ENCODE peak calls at places on chromosomes 4 and X, in four cellular contexts. One of them, this sample, is unnamed. For H3K27me3, the result is how much of the 10 kb centered on the place peaks cover.

GRCh38 chr4:8402640-8403039 is 37.9 kb downstream of the ACOX3 start:
- DNase-seq in H9: no peak
- DNase-seq in IMR-90: no peak
- DNase-seq in neuronal stem cell: no peak
- DNase-seq in this sample: no peak

GRCh38 chr4:186131935-186132334 is 27.4 kb downstream of the FAM149A start:
- DNase-seq in neuronal stem cell: no peak
- DNase-seq in H9: no peak
- DNase-seq in IMR-90: no peak
- DNase-seq in this sample: no peak

GRCh38 chr4:168797176-168797575 is 212.9 kb downstream of the CBR4 start:
- DNase-seq in IMR-90: peak
- DNase-seq in H9: no peak
- DNase-seq in neuronal stem cell: no peak
- DNase-seq in this sample: peak

GRCh38 chr4:138087181-138087714 is 154.9 kb downstream of the SLC7A11 start:
- DNase-seq in neuronal stem cell: no peak
- DNase-seq in H9: no peak
- DNase-seq in IMR-90: no peak
- DNase-seq in this sample: no peak

GRCh38 chr4:15774020-15774420 is 4.1 kb upstream of the CD38 start:
- DNase-seq in neuronal stem cell: no peak
- DNase-seq in IMR-90: no peak
- DNase-seq in H9: no peak
- DNase-seq in this sample: peak

GRCh38 chr4:76758290-76758882 is 139.6 kb downstream of the SOWAHB start:
- DNase-seq in neuronal stem cell: peak
- DNase-seq in H9: no peak
- DNase-seq in IMR-90: peak
- DNase-seq in this sample: peak

GRCh38 chrX:151818828-151819227 is 84.3 kb downstream of the CNGA2 start:
- DNase-seq in IMR-90: no peak
- DNase-seq in neuronal stem cell: no peak
- DNase-seq in H9: no peak
- DNase-seq in this sample: no peak

GRCh38 chrX:12379666-12380065 is 241.4 kb downstream of the FRMPD4 start:
- DNase-seq in IMR-90: no peak
- DNase-seq in H9: no peak
- DNase-seq in neuronal stem cell: no peak
- DNase-seq in this sample: no peak

GRCh38 chrX:73944582-73944947 is 359.4 kb upstream of the ZCCHC13 start:
- DNase-seq in H9: no peak
- DNase-seq in neuronal stem cell: no peak
- DNase-seq in IMR-90: peak
- DNase-seq in this sample: no peak

GRCh38 chr4:59057804-59058203 is 1947.6 kb upstream of the IGFBP7 start:
- DNase-seq in IMR-90: no peak
- DNase-seq in neuronal stem cell: no peak
- DNase-seq in H9: no peak
- DNase-seq in this sample: no peak

GRCh38 chr4:112127736-112128322 is 17.4 kb upstream of the FAM241A start:
- DNase-seq in H9: no peak
- DNase-seq in neuronal stem cell: no peak
- DNase-seq in IMR-90: peak
- DNase-seq in this sample: no peak

GRCh38 chrX:136710324-136710951 is 62.5 kb downstream of the CD40LG start:
- DNase-seq in IMR-90: peak
- DNase-seq in H9: no peak
- DNase-seq in neuronal stem cell: no peak
- DNase-seq in this sample: peak

DNA sequence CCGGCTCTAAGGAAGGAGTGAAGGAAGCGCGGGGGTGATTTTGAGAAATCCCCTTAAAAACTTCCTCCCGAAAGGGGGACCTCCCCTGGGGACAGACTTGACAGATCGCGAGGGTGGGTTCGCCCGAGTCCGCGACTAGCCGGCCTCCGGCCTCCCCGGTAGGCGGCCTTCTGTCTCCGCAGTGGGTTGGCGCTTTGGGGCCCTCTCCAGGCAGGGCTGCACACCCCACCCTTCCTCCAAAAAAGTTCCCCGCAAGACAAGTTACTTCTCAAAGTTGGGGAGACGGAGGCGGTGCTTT is 24.8 kb downstream of the HOPX start:
- DNase-seq in neuronal stem cell: no peak
- DNase-seq in H9: no peak
- DNase-seq in IMR-90: no peak
- DNase-seq in this sample: peak
- H3K27me3 ChIP-seq in neuronal stem cell: under half
- H3K27me3 ChIP-seq in H9: half or more
- H3K27me3 ChIP-seq in IMR-90: under half
- H3K27me3 ChIP-seq in this sample: under half

GRCh38 chr4:156773648-156774357 is 197.8 kb downstream of the PDGFC start:
- DNase-seq in IMR-90: peak
- DNase-seq in neuronal stem cell: no peak
- DNase-seq in H9: no peak
- DNase-seq in this sample: no peak

GRCh38 chr4:156771171-156771837 is 200.3 kb downstream of the PDGFC start:
- DNase-seq in neuronal stem cell: peak
- DNase-seq in H9: peak
- DNase-seq in IMR-90: peak
- DNase-seq in this sample: peak

GRCh38 chr4:156778093-156778492 is 193.5 kb downstream of the PDGFC start:
- DNase-seq in IMR-90: peak
- DNase-seq in H9: no peak
- DNase-seq in neuronal stem cell: no peak
- DNase-seq in this sample: peak

GRCh38 chr4:156775803-156776202 is 195.8 kb downstream of the PDGFC start:
- DNase-seq in H9: no peak
- DNase-seq in neuronal stem cell: no peak
- DNase-seq in IMR-90: no peak
- DNase-seq in this sample: no peak

DNA sequence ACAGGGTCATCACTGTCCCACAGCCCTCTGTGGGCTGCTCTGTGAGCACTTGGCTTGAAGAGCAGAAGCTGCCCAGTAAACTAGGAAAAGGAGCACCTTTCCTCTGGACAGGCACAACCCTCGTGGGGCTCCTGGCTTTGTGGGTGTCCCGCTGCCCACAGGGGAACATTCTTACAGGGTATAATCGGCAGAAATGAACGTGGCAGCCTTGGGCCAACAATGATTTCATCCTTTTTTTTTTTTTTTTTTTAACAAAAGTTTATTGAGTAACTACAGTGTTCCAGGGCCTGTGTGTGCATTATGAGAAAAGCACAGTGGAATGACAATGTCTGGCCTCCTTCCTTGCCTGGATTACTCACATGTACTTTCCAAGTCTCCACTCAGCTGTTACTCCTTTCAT is 197.2 kb downstream of the PDGFC start:
- DNase-seq in IMR-90: peak
- DNase-seq in neuronal stem cell: no peak
- DNase-seq in H9: no peak
- DNase-seq in this sample: peak
- H4K8ac ChIP-seq in IMR-90: peak
- H4K8ac ChIP-seq in neuronal stem cell: no peak
- H4K8ac ChIP-seq in H9: no peak
- H4K8ac ChIP-seq in this sample: peak

DNA sequence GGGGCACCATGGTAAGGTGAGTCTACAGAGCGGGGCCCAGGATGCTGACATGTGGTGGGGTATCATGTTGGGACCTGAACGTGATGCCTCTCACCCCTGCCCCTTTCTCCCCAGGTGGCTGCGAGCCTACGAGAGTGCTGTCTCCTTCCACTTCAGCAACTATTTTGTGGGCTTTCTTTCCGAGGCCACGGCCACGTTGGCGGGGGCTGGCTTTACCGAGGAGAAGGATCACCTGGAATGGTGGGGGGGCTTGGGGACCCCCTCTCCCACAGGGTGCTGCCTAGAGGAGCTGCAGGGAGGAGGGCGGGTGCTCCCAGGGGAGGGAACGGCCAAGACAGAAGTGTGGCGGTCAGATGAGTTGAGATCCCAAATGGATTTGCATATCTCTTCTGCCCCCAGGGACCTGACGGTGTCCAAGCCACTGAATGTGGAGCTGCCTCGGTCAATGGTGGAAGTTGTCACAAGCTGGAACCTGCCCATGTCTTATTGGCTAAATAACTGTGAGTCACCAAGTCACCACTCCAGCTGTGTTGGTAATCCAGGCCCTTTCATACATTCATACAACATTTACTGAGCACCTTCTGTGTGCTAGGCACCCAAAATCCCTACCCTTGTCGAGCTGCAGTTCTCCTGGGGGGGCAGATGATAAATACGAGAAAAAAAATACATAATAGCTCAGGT is 5.5 kb downstream of the PORCN start:
- DNase-seq in neuronal stem cell: no peak
- DNase-seq in H9: no peak
- DNase-seq in IMR-90: no peak
- DNase-seq in this sample: no peak
- H3K14ac ChIP-seq in neuronal stem cell: no peak
- H3K14ac ChIP-seq in H9: no peak
- H3K14ac ChIP-seq in IMR-90: no peak
- H3K14ac ChIP-seq in this sample: no peak

GRCh38 chr4:3871881-3872833 is 106.0 kb downstream of the ADRA2C start:
- DNase-seq in H9: peak
- DNase-seq in IMR-90: no peak
- DNase-seq in neuronal stem cell: no peak
- DNase-seq in this sample: no peak

GRCh38 chr4:3872834-3873313 is 106.7 kb downstream of the ADRA2C start:
- DNase-seq in H9: peak
- DNase-seq in IMR-90: no peak
- DNase-seq in neuronal stem cell: no peak
- DNase-seq in this sample: no peak

GRCh38 chr4:3874525-3875110 is 108.4 kb downstream of the ADRA2C start:
- DNase-seq in neuronal stem cell: no peak
- DNase-seq in IMR-90: no peak
- DNase-seq in H9: no peak
- DNase-seq in this sample: no peak

GRCh38 chr4:3875466-3875865 is 109.3 kb downstream of the ADRA2C start:
- DNase-seq in IMR-90: no peak
- DNase-seq in neuronal stem cell: no peak
- DNase-seq in H9: no peak
- DNase-seq in this sample: no peak

DNA sequence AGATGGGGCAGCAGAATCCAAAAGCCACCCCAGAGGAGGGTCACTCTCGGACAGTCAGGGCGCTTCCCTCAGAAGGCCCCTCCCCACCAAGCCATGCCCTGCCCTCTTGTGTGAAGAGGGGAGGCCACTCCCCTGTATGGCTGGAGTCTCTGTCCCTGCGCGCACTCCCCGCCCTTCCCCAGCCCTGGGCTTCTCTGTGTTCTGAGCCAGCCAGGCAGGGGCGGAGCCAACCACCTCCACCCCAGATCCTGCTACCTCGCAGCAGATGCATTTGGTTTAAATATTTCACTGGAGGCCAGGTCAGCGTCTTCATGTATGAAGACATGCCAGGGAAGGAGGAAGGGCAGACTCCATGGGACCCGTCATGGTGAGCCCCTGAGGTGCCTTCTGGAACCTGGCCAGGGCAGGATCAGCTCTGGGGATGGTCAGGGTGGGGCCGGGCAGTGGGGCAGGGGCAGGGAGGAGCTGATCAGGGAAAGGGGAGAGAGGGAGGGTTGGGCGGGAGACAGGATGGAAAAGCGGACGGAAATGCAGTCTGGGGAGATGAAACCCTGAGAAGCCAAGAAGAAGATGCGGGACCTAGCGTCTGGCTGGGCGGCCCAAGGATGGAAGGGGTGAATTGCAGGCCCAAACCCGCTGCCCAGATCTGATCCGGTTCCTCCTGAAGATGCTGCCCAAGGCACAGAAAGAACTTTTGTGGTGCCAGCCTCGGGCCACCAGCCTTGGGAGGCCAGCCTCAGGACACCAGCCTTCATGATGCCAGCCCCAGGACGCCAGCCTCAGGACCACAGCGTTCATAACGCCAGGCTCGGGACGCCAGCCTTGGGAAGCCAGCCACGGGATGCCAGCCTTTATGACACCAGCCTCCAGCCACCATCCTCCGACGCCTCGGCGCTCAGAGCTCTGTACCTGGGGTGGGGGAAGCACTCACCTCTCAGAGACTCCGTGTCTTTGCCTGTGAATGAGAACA is 107.5 kb downstream of the ADRA2C start:
- DNase-seq in H9: peak
- DNase-seq in neuronal stem cell: no peak
- DNase-seq in IMR-90: no peak
- DNase-seq in this sample: no peak
- H3K27me3 ChIP-seq in H9: under half
- H3K27me3 ChIP-seq in neuronal stem cell: under half
- H3K27me3 ChIP-seq in IMR-90: half or more
- H3K27me3 ChIP-seq in this sample: half or more

DNA sequence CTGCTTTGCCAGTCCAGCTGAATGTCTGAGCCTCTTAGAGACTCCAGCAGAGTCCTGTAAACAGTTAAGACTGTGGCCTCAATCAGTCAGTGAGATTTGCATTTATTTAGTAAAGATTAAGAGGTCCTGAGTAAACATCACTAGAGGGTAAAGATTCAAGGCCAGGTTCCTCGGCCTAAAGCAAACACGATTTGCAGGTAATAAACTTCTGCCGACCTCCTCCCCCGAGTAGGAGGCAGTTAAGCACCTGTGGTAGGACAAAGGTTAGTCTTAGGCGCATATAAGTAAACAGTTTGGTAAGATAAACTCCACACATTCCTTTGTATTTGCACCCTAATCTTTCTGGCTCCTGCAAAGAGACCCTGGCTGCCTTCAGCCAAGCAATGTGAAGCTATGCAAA is 99.6 kb downstream of the CFAP47 start:
- DNase-seq in H9: no peak
- DNase-seq in IMR-90: no peak
- DNase-seq in neuronal stem cell: no peak
- DNase-seq in this sample: no peak
- H4K8ac ChIP-seq in H9: no peak
- H4K8ac ChIP-seq in IMR-90: no peak
- H4K8ac ChIP-seq in neuronal stem cell: no peak
- H4K8ac ChIP-seq in this sample: no peak